ENCODE peak calls at places on chromosomes 7 and 10, in eight cellular contexts. V, A, H, U, N, P, C and F are unnamed samples.

GRCh38 chr7:20798081-20798693 is 11.5 kb upstream of the SP8 start:
- DNase-seq in V (peak), A (peak), H (peak), U (no peak), N (no peak), P (no peak), C (no peak), F (peak)

GRCh38 chr7:48847896-48848295 is 76.5 kb upstream of the CDC14C start:
- DNase-seq in V (no peak), A (no peak), H (no peak), U (no peak), N (no peak), P (peak), C (no peak), F (no peak)

GRCh38 chr7:106057962-106058901 is 53.9 kb downstream of the SYPL1 start:
- DNase-seq in V (no peak), A (peak), H (peak), U (no peak), N (no peak), P (no peak), C (no peak), F (peak)

GRCh38 chr10:96292971-96293909 is 11.0 kb upstream of the DNTT start:
- DNase-seq in V (peak), A (no peak), H (peak), U (no peak), N (no peak), P (no peak), C (peak), F (peak)

GRCh38 chr10:44978570-44979280 is at the start of gene DEPP1:
- DNase-seq in V (peak), A (peak), H (peak), U (peak), N (peak), P (peak), C (peak), F (peak)

GRCh38 chr10:34674169-34674568 is 140.9 kb downstream of the PARD3 start:
- DNase-seq in V (peak), A (no peak), H (no peak), U (no peak), N (no peak), P (no peak), C (no peak), F (no peak)

GRCh38 chr10:71771821-71772617 is 1.3 kb downstream of the VSIR start:
- DNase-seq in V (no peak), A (no peak), H (no peak), U (no peak), N (peak), P (peak), C (peak), F (no peak)

GRCh38 chr10:61250131-61250530 is 203.1 kb downstream of the TMEM26 start:
- DNase-seq in V (no peak), A (no peak), H (no peak), U (no peak), N (no peak), P (no peak), C (no peak), F (no peak)

GRCh38 chr7:140541513-140542192 is 62.3 kb upstream of the MKRN1 start:
- DNase-seq in V (no peak), A (peak), H (peak), U (peak), N (peak), P (peak), C (peak), F (peak)

GRCh38 chr10:61346946-61347345 is 106.2 kb downstream of the TMEM26 start:
- DNase-seq in V (no peak), A (no peak), H (no peak), U (no peak), N (no peak), P (no peak), C (no peak), F (no peak)

GRCh38 chr10:107631876-107632275 is 467.4 kb upstream of the SORCS1 start:
- DNase-seq in V (no peak), A (no peak), H (peak), U (no peak), N (no peak), P (no peak), C (no peak), F (no peak)

GRCh38 chr7:47758546-47758945 is 176.6 kb upstream of the TNS3 start:
- DNase-seq in V (no peak), A (no peak), H (no peak), U (no peak), N (no peak), P (no peak), C (peak), F (no peak)

GRCh38 chr7:102425639-102426267 is 7.6 kb upstream of the ORAI2 start:
- DNase-seq in V (peak), A (peak), H (no peak), U (no peak), N (peak), P (peak), C (no peak), F (no peak)

GRCh38 chr10:101116754-101117153 is 14.3 kb upstream of the TLX1 start:
- DNase-seq in V (no peak), A (no peak), H (no peak), U (no peak), N (no peak), P (peak), C (no peak), F (no peak)

GRCh38 chr10:6070647-6071046 is 8.5 kb upstream of the IL2RA start:
- DNase-seq in V (no peak), A (no peak), H (no peak), U (no peak), N (no peak), P (no peak), C (no peak), F (no peak)

GRCh38 chr7:51366172-51366728 is 49.6 kb upstream of the COBL start:
- DNase-seq in V (no peak), A (no peak), H (no peak), U (no peak), N (no peak), P (no peak), C (no peak), F (no peak)

GRCh38 chr7:51374936-51375335 is 58.3 kb upstream of the COBL start:
- DNase-seq in V (no peak), A (no peak), H (no peak), U (no peak), N (no peak), P (no peak), C (no peak), F (no peak)

GRCh38 chr7:51367614-51367968 is 51.0 kb upstream of the COBL start:
- DNase-seq in V (no peak), A (no peak), H (no peak), U (no peak), N (no peak), P (no peak), C (no peak), F (no peak)

GRCh38 chr7:51366930-51367613 is 50.5 kb upstream of the COBL start:
- DNase-seq in V (peak), A (peak), H (peak), U (no peak), N (no peak), P (no peak), C (peak), F (peak)

GRCh38 chr7:51369746-51370145 is 53.1 kb upstream of the COBL start:
- DNase-seq in V (peak), A (no peak), H (peak), U (no peak), N (no peak), P (no peak), C (no peak), F (peak)
- TF ChIP-seq CTCF in V (peak), A (peak), H (peak), U (peak), N (no peak), P (peak), C (peak), F (peak)

DNA sequence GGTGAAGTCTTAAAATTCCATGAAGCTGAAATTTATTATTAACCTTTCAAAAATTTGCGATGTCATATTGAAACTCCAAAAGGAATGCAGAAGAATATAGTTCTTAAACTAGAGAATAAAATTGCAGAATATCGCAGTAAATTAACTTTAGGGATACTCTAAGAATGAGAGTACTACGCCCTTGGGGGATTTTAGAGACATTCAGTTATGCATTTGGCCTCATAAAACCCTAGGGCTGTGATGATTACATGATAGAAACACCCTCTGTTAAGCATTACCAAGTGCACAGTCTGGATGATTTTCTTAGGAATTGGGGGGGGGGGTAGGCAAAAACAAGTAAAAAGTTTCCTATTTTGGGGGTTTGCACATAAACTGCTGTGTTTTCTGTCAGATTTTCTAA is 3.6 kb downstream of the WNT2 start:
- DNase-seq in V (no peak), A (no peak), H (no peak), U (no peak), N (no peak), P (no peak), C (no peak), F (no peak)
- TF ChIP-seq CTCF in V (no peak), A (no peak), H (no peak), U (no peak), N (no peak), P (no peak), C (no peak), F (no peak)

GRCh38 chr10:15461353-15462108 is 90.4 kb upstream of the FAM171A1 start:
- DNase-seq in V (no peak), A (no peak), H (no peak), U (peak), N (no peak), P (peak), C (peak), F (no peak)
- TF ChIP-seq CTCF in V (no peak), A (no peak), H (no peak), U (no peak), N (no peak), P (no peak), C (peak), F (peak)

DNA sequence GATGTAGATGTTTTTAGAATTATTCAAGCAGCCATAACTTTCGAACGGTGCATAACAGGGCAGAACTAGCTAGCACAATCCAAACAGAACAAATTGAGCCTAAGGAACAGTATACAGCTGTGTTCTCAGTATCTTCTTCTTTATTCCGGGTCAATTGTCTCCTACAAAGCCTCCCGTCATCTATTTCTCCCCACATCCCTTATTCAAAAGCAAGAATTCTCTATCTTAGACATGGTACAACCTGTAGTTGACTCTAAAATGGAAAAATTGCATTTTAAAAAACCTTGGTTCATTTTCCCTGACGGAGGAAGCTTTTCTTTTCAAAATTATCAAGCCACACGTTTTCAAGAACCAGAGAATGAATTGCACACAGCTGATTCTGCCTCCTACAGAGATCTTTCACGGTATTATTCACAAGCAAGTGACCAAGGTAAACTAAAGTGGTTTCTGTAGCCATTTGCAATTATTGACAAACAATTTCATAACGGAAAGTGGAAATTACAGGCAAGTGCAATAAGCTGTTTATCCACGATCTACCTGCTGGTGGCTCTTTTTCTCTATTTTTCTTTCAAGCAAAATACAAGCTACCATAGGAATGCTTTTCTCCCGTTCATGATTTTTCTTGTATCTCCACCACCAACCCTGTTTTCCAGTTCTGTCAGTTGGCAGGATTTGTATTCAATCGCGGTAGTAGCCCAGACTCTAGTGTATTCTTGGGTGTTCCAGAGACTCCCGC is 2.3 kb downstream of the GRM8 start:
- DNase-seq in V (no peak), A (no peak), H (no peak), U (no peak), N (no peak), P (no peak), C (no peak), F (no peak)
- TF ChIP-seq CTCF in V (peak), A (no peak), H (no peak), U (no peak), N (no peak), P (no peak), C (no peak), F (peak)

GRCh38 chr7:46390042-46390441 is 469.0 kb upstream of the IGFBP3 start:
- DNase-seq in V (no peak), A (no peak), H (no peak), U (no peak), N (no peak), P (no peak), C (peak), F (no peak)
- TF ChIP-seq CTCF in V (no peak), A (no peak), H (peak), U (no peak), N (no peak), P (no peak), C (peak), F (no peak)

DNA sequence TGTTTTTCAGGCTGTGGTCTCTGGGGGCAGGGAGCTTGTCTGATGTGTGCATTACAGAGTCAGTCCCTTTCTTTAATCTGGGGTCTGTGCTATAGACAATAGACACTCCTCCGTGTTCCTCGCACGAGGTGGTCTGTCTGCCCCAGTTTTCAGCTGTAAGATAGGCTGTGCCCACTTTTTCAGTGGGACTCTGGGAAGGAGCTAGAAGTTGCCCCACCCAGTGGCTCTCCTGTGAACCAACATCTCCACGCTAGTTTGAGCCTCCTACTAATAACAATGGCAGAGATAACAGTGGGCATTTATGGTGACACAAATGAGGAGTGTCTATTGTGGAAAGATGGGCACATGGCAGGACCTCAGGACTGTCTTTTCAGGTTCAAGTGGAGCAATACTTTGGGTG is 44.0 kb downstream of the ADRB1 start:
- DNase-seq in V (no peak), A (no peak), H (no peak), U (no peak), N (no peak), P (no peak), C (no peak), F (no peak)
- TF ChIP-seq CTCF in V (no peak), A (no peak), H (no peak), U (no peak), N (no peak), P (no peak), C (no peak), F (no peak)

DNA sequence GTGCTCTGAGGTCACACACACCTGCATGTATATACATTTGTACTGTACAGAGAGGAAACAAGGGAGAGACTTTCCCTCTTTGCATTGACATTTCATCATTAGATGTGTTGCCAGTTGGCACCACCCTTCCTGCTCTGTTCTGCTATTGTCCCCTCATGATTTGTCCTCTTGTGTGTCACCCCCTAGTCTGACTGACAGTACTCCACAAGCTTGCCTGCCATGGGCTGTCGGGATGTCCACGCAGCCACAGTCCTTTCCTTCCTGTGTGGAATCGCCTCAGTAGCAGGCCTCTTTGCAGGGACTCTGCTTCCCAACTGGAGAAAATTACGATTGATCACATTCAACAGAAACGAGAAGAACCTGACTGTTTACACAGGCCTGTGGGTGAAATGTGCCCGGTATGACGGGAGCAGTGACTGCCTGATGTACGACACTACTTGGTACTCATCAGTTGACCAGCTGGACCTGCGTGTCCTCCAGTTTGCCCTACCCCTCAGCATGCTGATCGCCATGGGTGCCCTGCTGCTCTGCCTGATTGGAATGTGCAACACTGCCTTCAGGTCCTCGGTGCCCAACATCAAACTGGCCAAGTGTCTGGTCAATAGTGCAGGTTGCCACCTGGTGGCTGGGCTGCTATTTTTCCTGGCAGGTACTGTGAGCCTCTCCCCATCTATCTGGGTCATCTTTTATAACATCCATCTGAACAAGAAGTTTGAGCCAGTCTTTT is 9.4 kb downstream of the CLDN12 start:
- DNase-seq in V (peak), A (peak), H (peak), U (no peak), N (no peak), P (peak), C (no peak), F (no peak)
- TF ChIP-seq CTCF in V (peak), A (no peak), H (peak), U (no peak), N (no peak), P (peak), C (peak), F (peak)

GRCh38 chr10:19412531-19412930 is 363.9 kb downstream of the MALRD1 start:
- DNase-seq in V (peak), A (no peak), H (peak), U (no peak), N (no peak), P (no peak), C (peak), F (no peak)
- TF ChIP-seq CTCF in V (peak), A (peak), H (peak), U (peak), N (peak), P (peak), C (peak), F (peak)

DNA sequence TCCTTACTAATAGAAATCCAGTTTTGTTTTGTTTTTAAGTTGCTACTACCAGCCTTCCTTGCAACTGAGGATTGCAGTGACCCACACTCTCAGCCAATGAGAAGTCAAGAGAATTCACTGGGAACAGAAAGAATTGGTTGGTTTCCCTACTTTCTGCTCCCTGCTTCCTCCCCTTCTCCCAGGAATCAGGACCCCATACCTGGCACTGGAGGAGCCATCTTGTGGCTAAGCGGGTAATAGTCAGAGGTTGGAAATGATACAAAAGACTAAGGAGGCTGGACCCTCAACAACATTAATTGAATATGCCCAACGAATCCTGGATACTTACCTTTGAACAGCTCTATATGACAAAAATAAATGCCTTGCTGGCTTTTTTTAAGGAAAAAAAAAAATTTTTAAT is 6.3 kb downstream of the TMEM176A start:
- DNase-seq in V (no peak), A (no peak), H (no peak), U (no peak), N (no peak), P (no peak), C (no peak), F (no peak)
- TF ChIP-seq CTCF in V (no peak), A (no peak), H (no peak), U (no peak), N (no peak), P (no peak), C (no peak), F (no peak)